ENCODE peak calls at places on chromosomes 5 and 9, in seven cellular contexts. One of them, this sample, is unnamed.

GRCh38 chr5:62922191-62922590 is 343.6 kb downstream of the LRRC70 start:
- DNase-seq in neural progenitor cell: no peak
- DNase-seq in foreskin fibroblast: no peak
- DNase-seq in WTC11: no peak
- DNase-seq in left ventricle myocardium inferior: no peak
- DNase-seq in fibroblast of lung: no peak
- DNase-seq in HL-60: no peak
- DNase-seq in this sample: no peak

GRCh38 chr9:35627575-35627974 is 9.4 kb upstream of the CD72 start:
- DNase-seq in neural progenitor cell: no peak
- DNase-seq in foreskin fibroblast: no peak
- DNase-seq in WTC11: no peak
- DNase-seq in left ventricle myocardium inferior: no peak
- DNase-seq in fibroblast of lung: no peak
- DNase-seq in HL-60: no peak
- DNase-seq in this sample: no peak

GRCh38 chr9:15157371-15157770 is 149.6 kb downstream of the TTC39B start:
- DNase-seq in neural progenitor cell: no peak
- DNase-seq in foreskin fibroblast: peak; percentile 35
- DNase-seq in WTC11: no peak
- DNase-seq in left ventricle myocardium inferior: no peak
- DNase-seq in fibroblast of lung: no peak
- DNase-seq in HL-60: no peak
- DNase-seq in this sample: no peak

GRCh38 chr5:1855075-1855474 is 27.6 kb downstream of the IRX4 start:
- DNase-seq in neural progenitor cell: no peak
- DNase-seq in foreskin fibroblast: no peak
- DNase-seq in WTC11: no peak
- DNase-seq in left ventricle myocardium inferior: no peak
- DNase-seq in fibroblast of lung: no peak
- DNase-seq in HL-60: no peak
- DNase-seq in this sample: no peak

GRCh38 chr9:104944356-104944755 is 16.4 kb upstream of the ABCA1 start:
- DNase-seq in neural progenitor cell: no peak
- DNase-seq in foreskin fibroblast: no peak
- DNase-seq in WTC11: no peak
- DNase-seq in left ventricle myocardium inferior: no peak
- DNase-seq in fibroblast of lung: peak; percentile 48
- DNase-seq in HL-60: no peak
- DNase-seq in this sample: no peak

GRCh38 chr5:27020965-27021364 is 17.4 kb downstream of the CDH9 start:
- DNase-seq in neural progenitor cell: no peak
- DNase-seq in foreskin fibroblast: no peak
- DNase-seq in WTC11: no peak
- DNase-seq in left ventricle myocardium inferior: no peak
- DNase-seq in fibroblast of lung: peak; percentile 29
- DNase-seq in HL-60: no peak
- DNase-seq in this sample: no peak

GRCh38 chr9:69265891-69266290 is 59.1 kb upstream of the ENTREP1 start:
- DNase-seq in neural progenitor cell: no peak
- DNase-seq in foreskin fibroblast: peak; percentile 10
- DNase-seq in WTC11: no peak
- DNase-seq in left ventricle myocardium inferior: no peak
- DNase-seq in fibroblast of lung: peak; percentile 9
- DNase-seq in HL-60: no peak
- DNase-seq in this sample: no peak

GRCh38 chr9:4382722-4383317 is 83.0 kb upstream of the GLIS3 start:
- DNase-seq in neural progenitor cell: peak; percentile 53
- DNase-seq in foreskin fibroblast: peak; percentile 4
- DNase-seq in WTC11: no peak
- DNase-seq in left ventricle myocardium inferior: no peak
- DNase-seq in fibroblast of lung: peak; percentile 24
- DNase-seq in HL-60: no peak
- DNase-seq in this sample: no peak

GRCh38 chr5:88684136-88684500 is 198.9 kb downstream of the MEF2C start:
- DNase-seq in neural progenitor cell: no peak
- DNase-seq in foreskin fibroblast: no peak
- DNase-seq in WTC11: no peak
- DNase-seq in left ventricle myocardium inferior: no peak
- DNase-seq in fibroblast of lung: no peak
- DNase-seq in HL-60: no peak
- DNase-seq in this sample: no peak

GRCh38 chr9:79242489-79242888 is 329.3 kb upstream of the TLE4 start:
- DNase-seq in neural progenitor cell: no peak
- DNase-seq in foreskin fibroblast: no peak
- DNase-seq in WTC11: no peak
- DNase-seq in left ventricle myocardium inferior: no peak
- DNase-seq in fibroblast of lung: peak; percentile 41
- DNase-seq in HL-60: no peak
- DNase-seq in this sample: no peak

GRCh38 chr5:75047356-75047755 is 5.0 kb downstream of the GCNT4 start:
- DNase-seq in neural progenitor cell: no peak
- DNase-seq in foreskin fibroblast: no peak
- DNase-seq in WTC11: no peak
- DNase-seq in left ventricle myocardium inferior: no peak
- DNase-seq in fibroblast of lung: no peak
- DNase-seq in HL-60: no peak
- DNase-seq in this sample: no peak

GRCh38 chr5:134738963-134739661 is 764 bp downstream of the CAMLG start:
- DNase-seq in neural progenitor cell: peak; percentile 48
- DNase-seq in foreskin fibroblast: peak; percentile 27
- DNase-seq in WTC11: no peak
- DNase-seq in left ventricle myocardium inferior: no peak
- DNase-seq in fibroblast of lung: peak; percentile 37
- DNase-seq in HL-60: no peak
- DNase-seq in this sample: no peak
- TF ChIP-seq CTCF in neural progenitor cell: no peak
- TF ChIP-seq CTCF in foreskin fibroblast: peak; percentile 6
- TF ChIP-seq CTCF in WTC11: no peak
- TF ChIP-seq CTCF in left ventricle myocardium inferior: no peak
- TF ChIP-seq CTCF in fibroblast of lung: no peak
- TF ChIP-seq CTCF in HL-60: no peak
- TF ChIP-seq CTCF in this sample: no peak

GRCh38 chr9:81851340-81851739 is 76.9 kb upstream of the SPATA31D4 start:
- DNase-seq in neural progenitor cell: no peak
- DNase-seq in foreskin fibroblast: no peak
- DNase-seq in WTC11: no peak
- DNase-seq in left ventricle myocardium inferior: no peak
- DNase-seq in fibroblast of lung: no peak
- DNase-seq in HL-60: no peak
- DNase-seq in this sample: no peak

GRCh38 chr9:81849631-81850259 is 78.5 kb upstream of the SPATA31D4 start:
- DNase-seq in neural progenitor cell: no peak
- DNase-seq in foreskin fibroblast: no peak
- DNase-seq in WTC11: no peak
- DNase-seq in left ventricle myocardium inferior: no peak
- DNase-seq in fibroblast of lung: no peak
- DNase-seq in HL-60: no peak
- DNase-seq in this sample: no peak

GRCh38 chr9:81844131-81844567 is 84.1 kb upstream of the SPATA31D4 start:
- DNase-seq in neural progenitor cell: no peak
- DNase-seq in foreskin fibroblast: no peak
- DNase-seq in WTC11: no peak
- DNase-seq in left ventricle myocardium inferior: no peak
- DNase-seq in fibroblast of lung: no peak
- DNase-seq in HL-60: no peak
- DNase-seq in this sample: no peak

GRCh38 chr9:81847181-81847915 is 80.9 kb upstream of the SPATA31D4 start:
- DNase-seq in neural progenitor cell: no peak
- DNase-seq in foreskin fibroblast: no peak
- DNase-seq in WTC11: no peak
- DNase-seq in left ventricle myocardium inferior: no peak
- DNase-seq in fibroblast of lung: no peak
- DNase-seq in HL-60: no peak
- DNase-seq in this sample: no peak

GRCh38 chr9:81848472-81848871 is 79.8 kb upstream of the SPATA31D4 start:
- DNase-seq in neural progenitor cell: no peak
- DNase-seq in foreskin fibroblast: peak; percentile 13
- DNase-seq in WTC11: no peak
- DNase-seq in left ventricle myocardium inferior: no peak
- DNase-seq in fibroblast of lung: peak; percentile 66
- DNase-seq in HL-60: no peak
- DNase-seq in this sample: no peak
- TF ChIP-seq CTCF in neural progenitor cell: peak; percentile 51
- TF ChIP-seq CTCF in foreskin fibroblast: peak; percentile 45
- TF ChIP-seq CTCF in WTC11: no peak
- TF ChIP-seq CTCF in left ventricle myocardium inferior: peak; percentile 53
- TF ChIP-seq CTCF in fibroblast of lung: peak; percentile 34
- TF ChIP-seq CTCF in HL-60: no peak
- TF ChIP-seq CTCF in this sample: peak; percentile 37

GRCh38 chr9:13411827-13412226 is 132.3 kb upstream of the MPDZ start:
- DNase-seq in neural progenitor cell: no peak
- DNase-seq in foreskin fibroblast: no peak
- DNase-seq in WTC11: no peak
- DNase-seq in left ventricle myocardium inferior: no peak
- DNase-seq in fibroblast of lung: no peak
- DNase-seq in HL-60: no peak
- DNase-seq in this sample: no peak
- TF ChIP-seq CTCF in neural progenitor cell: no peak
- TF ChIP-seq CTCF in foreskin fibroblast: no peak
- TF ChIP-seq CTCF in WTC11: no peak
- TF ChIP-seq CTCF in left ventricle myocardium inferior: no peak
- TF ChIP-seq CTCF in fibroblast of lung: no peak
- TF ChIP-seq CTCF in HL-60: no peak
- TF ChIP-seq CTCF in this sample: no peak

GRCh38 chr9:33229359-33230120 is 10.4 kb upstream of the SPINK4 start:
- DNase-seq in neural progenitor cell: no peak
- DNase-seq in foreskin fibroblast: no peak
- DNase-seq in WTC11: peak; percentile 26
- DNase-seq in left ventricle myocardium inferior: no peak
- DNase-seq in fibroblast of lung: no peak
- DNase-seq in HL-60: no peak
- DNase-seq in this sample: peak; percentile 89
- TF ChIP-seq CTCF in neural progenitor cell: no peak
- TF ChIP-seq CTCF in foreskin fibroblast: no peak
- TF ChIP-seq CTCF in WTC11: no peak
- TF ChIP-seq CTCF in left ventricle myocardium inferior: no peak
- TF ChIP-seq CTCF in fibroblast of lung: no peak
- TF ChIP-seq CTCF in HL-60: no peak
- TF ChIP-seq CTCF in this sample: peak; percentile 23

DNA sequence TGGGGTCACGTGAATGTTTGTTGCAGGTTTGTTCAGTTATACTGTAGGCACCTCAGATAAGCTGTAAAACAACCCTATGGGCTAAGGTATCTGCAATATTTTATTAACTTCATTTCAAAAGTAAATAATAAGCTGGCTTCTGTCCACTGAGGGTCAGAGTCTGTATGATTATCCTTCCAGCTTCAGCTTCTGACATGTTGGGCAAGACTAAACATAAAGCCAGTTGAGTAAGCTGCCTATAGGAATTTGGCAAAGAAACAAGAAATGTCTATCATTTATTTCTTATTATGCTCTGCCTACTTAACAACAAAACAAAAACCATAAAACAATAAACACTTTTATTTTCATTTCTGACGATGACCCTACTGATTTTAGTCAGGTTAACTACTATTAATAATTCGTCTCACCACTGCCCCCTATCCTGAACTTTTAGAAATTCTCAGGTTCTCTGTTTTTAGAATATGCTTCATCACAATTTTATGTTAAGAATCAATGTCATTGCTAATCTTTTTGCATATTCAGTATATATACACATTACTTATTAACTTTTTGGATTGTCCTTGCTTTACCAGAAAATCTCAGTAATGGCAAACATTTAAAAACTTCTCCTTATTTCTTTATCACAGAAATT is 413.5 kb upstream of the ADAMTSL1 start:
- DNase-seq in neural progenitor cell: no peak
- DNase-seq in foreskin fibroblast: no peak
- DNase-seq in WTC11: no peak
- DNase-seq in left ventricle myocardium inferior: no peak
- DNase-seq in fibroblast of lung: peak; percentile 3
- DNase-seq in HL-60: no peak
- DNase-seq in this sample: no peak
- TF ChIP-seq CTCF in neural progenitor cell: peak; percentile 57
- TF ChIP-seq CTCF in foreskin fibroblast: no peak
- TF ChIP-seq CTCF in WTC11: no peak
- TF ChIP-seq CTCF in left ventricle myocardium inferior: no peak
- TF ChIP-seq CTCF in fibroblast of lung: no peak
- TF ChIP-seq CTCF in HL-60: no peak
- TF ChIP-seq CTCF in this sample: no peak

GRCh38 chr5:60883229-60883628 is 39.2 kb upstream of the ELOVL7 start:
- DNase-seq in neural progenitor cell: no peak
- DNase-seq in foreskin fibroblast: no peak
- DNase-seq in WTC11: no peak
- DNase-seq in left ventricle myocardium inferior: no peak
- DNase-seq in fibroblast of lung: peak; percentile 4
- DNase-seq in HL-60: no peak
- DNase-seq in this sample: no peak
- TF ChIP-seq CTCF in neural progenitor cell: peak; percentile 40
- TF ChIP-seq CTCF in foreskin fibroblast: peak; percentile 39
- TF ChIP-seq CTCF in WTC11: peak; percentile 28
- TF ChIP-seq CTCF in left ventricle myocardium inferior: peak; percentile 31
- TF ChIP-seq CTCF in fibroblast of lung: peak; percentile 23
- TF ChIP-seq CTCF in HL-60: no peak
- TF ChIP-seq CTCF in this sample: peak; percentile 21

DNA sequence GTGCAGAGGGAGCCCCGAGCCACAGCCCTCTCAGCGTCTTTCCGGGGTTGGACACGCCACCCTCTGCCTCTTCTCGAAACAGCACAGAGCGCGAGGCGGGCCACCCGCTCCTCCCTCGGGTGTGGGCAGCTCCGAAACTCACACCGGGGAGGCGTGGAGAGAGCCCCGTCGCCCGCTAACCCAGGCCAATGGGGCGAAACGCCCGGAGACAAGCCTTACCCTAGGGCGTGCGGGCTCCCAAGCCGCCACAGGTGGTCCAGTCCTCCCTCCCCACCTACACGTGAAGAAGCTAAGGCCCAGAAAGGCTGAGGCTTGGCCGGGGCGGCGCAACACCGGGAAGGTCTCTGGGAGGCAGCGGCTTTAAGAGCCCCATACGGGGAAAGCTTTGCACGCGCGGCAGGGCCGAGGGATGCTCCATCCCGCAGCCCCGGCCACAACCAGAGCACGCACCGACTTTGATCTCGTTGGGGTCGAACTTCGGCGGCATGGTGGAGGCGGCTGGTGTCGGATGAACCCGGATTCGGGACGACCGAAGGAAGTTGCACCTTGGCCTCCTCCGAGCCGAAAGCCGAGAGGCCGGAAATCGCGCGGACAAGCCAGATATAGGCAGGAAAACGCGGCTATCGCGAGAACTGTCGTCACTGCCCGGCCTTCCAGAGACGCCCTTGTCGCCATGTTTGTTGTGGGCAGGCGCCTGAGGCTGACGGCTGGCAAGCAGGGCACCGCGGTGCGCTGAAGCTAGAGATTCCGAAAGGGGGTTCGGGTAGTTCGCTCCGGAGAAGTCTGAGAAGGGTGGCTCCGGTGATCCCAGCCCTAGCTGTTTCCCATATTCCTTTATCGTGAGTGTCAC is at the start of the genes LRSAM1 and RPL12:
- DNase-seq in neural progenitor cell: peak; percentile 99
- DNase-seq in foreskin fibroblast: peak; percentile 91
- DNase-seq in WTC11: peak; percentile 98
- DNase-seq in left ventricle myocardium inferior: peak; percentile 97
- DNase-seq in fibroblast of lung: peak; percentile 97
- DNase-seq in HL-60: peak; percentile 95
- DNase-seq in this sample: peak; percentile 97
- TF ChIP-seq CTCF in neural progenitor cell: no peak
- TF ChIP-seq CTCF in foreskin fibroblast: no peak
- TF ChIP-seq CTCF in WTC11: no peak
- TF ChIP-seq CTCF in left ventricle myocardium inferior: no peak
- TF ChIP-seq CTCF in fibroblast of lung: no peak
- TF ChIP-seq CTCF in HL-60: no peak
- TF ChIP-seq CTCF in this sample: no peak

This sample was measured in lower lobe of right lung.